ENCODE peak calls at places on chromosomes 12 and 14, in seven cellular contexts. B is bronchial epithelial cell; W is Calu3; M is activated naive CD8-positive, alpha-beta T cell treated with anti-CD3 and anti-CD28 coated beads, Interleukin-2, amount 50 U/mL, for 16 hours; E is astrocyte of the hippocampus; N is foreskin fibroblast; K is memory B cell. Y is an unnamed sample.

GRCh38 chr14:68520637-68521556 is 272.0 kb downstream of the ZFP36L1 start:
- DNase-seq in N (no peak), E (no peak), M (no peak), W (peak; percentile 85), K (no peak), B (peak; percentile 95), Y (no peak)

GRCh38 chr12:84912191-84913142 is at the start of gene SLC6A15:
- DNase-seq in E (peak; percentile 78), W (no peak), N (peak; percentile 98), K (no peak), B (peak; percentile 57), M (no peak), Y (peak; percentile 72)

GRCh38 chr14:89576960-89577359 is 159.9 kb upstream of the FOXN3 start:
- DNase-seq in M (no peak), B (no peak), K (no peak), N (no peak), E (no peak), W (no peak), Y (no peak)

GRCh38 chr12:94643585-94643984 is 6.8 kb downstream of the TMCC3 start:
- DNase-seq in N (peak; percentile 26), W (no peak), B (no peak), M (no peak), K (no peak), E (no peak), Y (no peak)

GRCh38 chr12:120019942-120020341 is 30.9 kb downstream of the BICDL1 start:
- DNase-seq in M (no peak), N (no peak), E (no peak), W (no peak), B (no peak), K (no peak), Y (no peak)

GRCh38 chr14:20606190-20606901 is 15.2 kb upstream of the RNASE12 start:
- DNase-seq in M (no peak), B (peak; percentile 57), N (peak; percentile 38), E (peak; percentile 19), W (peak; percentile 46), K (no peak), Y (no peak)

GRCh38 chr14:99497894-99498293 is 16.7 kb downstream of the CCNK start:
- DNase-seq in E (no peak), M (no peak), K (no peak), N (no peak), B (no peak), W (no peak), Y (no peak)

GRCh38 chr14:103862393-103862782 is 15.0 kb upstream of the PPP1R13B start:
- DNase-seq in K (no peak), M (no peak), E (no peak), B (no peak), W (no peak), N (no peak), Y (no peak)

GRCh38 chr12:34401659-34402227 is 379.4 kb downstream of the ALG10 start:
- DNase-seq in N (no peak), E (no peak), B (no peak), M (no peak), W (no peak), K (peak; percentile 5), Y (no peak)

GRCh38 chr14:31508140-31508539 is 20.3 kb upstream of the GPR33 start:
- DNase-seq in K (no peak), N (no peak), B (no peak), E (no peak), W (no peak), M (no peak), Y (no peak)

GRCh38 chr12:57993030-57993429 is 51.7 kb downstream of the ATP23 start:
- DNase-seq in N (peak; percentile 30), K (no peak), W (no peak), M (no peak), B (no peak), E (peak; percentile 17), Y (no peak)

GRCh38 chr12:72471806-72472205 is 199.6 kb downstream of the TRHDE start:
- DNase-seq in M (no peak), N (no peak), B (no peak), K (no peak), W (no peak), E (no peak), Y (no peak)